ENCODE peak calls at places on chromosomes 7 and 10, in seven cellular contexts. Z is ovary; X is breast epithelium; K is cardiac muscle cell; I is IMR-90; R is Panc1; P is CD4-positive, alpha-beta T cell. U is an unnamed sample.

GRCh38 chr10:23035569-23035968 is 59.8 kb upstream of the MSRB2 start:
- DNase-seq in Z (no peak), X (no peak), K (peak; percentile 3), I (no peak), R (no peak), P (no peak), U (no peak)

GRCh38 chr7:111380945-111381344 is 181.3 kb downstream of the IMMP2L start:
- DNase-seq in Z (no peak), X (no peak), K (no peak), I (no peak), R (no peak), P (no peak), U (no peak)

GRCh38 chr10:54800677-54801480 is at the start of gene PCDH15:
- DNase-seq in Z (no peak), X (no peak), K (peak; percentile 24), I (no peak), R (peak; percentile 22), P (no peak), U (no peak)

GRCh38 chr10:129832582-129833249 is 131.4 kb downstream of the EBF3 start:
- DNase-seq in Z (no peak), X (no peak), K (no peak), I (no peak), R (no peak), P (no peak), U (no peak)

GRCh38 chr7:24576171-24577052 is 3.2 kb downstream of the PALS2 start:
- DNase-seq in Z (no peak), X (no peak), K (peak; percentile 87), I (peak; percentile 77), R (peak; percentile 53), P (no peak), U (no peak)

GRCh38 chr10:6532321-6532720 is 47.8 kb downstream of the PRKCQ start:
- DNase-seq in Z (no peak), X (no peak), K (no peak), I (no peak), R (no peak), P (no peak), U (no peak)

GRCh38 chr7:85104432-85105205 is 82.2 kb downstream of the SEMA3D start:
- DNase-seq in Z (no peak), X (no peak), K (peak; percentile 57), I (peak; percentile 33), R (no peak), P (no peak), U (no peak)

GRCh38 chr7:75054744-75055527 is 18.7 kb downstream of the RCC1L start:
- DNase-seq in Z (peak; percentile 67), X (no peak), K (peak; percentile 95), I (peak; percentile 95), R (no peak), P (no peak), U (peak; percentile 71)

GRCh38 chr7:133529861-133530260 is 277.0 kb downstream of the EXOC4 start:
- DNase-seq in Z (no peak), X (no peak), K (no peak), I (no peak), R (no peak), P (no peak), U (no peak)

GRCh38 chr10:123634221-123634620 is 31.9 kb upstream of the GPR26 start:
- DNase-seq in Z (no peak), X (no peak), K (no peak), I (no peak), R (no peak), P (no peak), U (no peak)

GRCh38 chr7:23490357-23491131 is 20.3 kb upstream of the IGF2BP3 start:
- DNase-seq in Z (peak; percentile 60), X (no peak), K (peak; percentile 55), I (no peak), R (no peak), P (peak; percentile 48), U (peak; percentile 68)

GRCh38 chr7:114759347-114760062 is 162.4 kb upstream of the MDFIC start:
- DNase-seq in Z (no peak), X (no peak), K (peak; percentile 1), I (peak; percentile 0), R (no peak), P (no peak), U (no peak)

DNA sequence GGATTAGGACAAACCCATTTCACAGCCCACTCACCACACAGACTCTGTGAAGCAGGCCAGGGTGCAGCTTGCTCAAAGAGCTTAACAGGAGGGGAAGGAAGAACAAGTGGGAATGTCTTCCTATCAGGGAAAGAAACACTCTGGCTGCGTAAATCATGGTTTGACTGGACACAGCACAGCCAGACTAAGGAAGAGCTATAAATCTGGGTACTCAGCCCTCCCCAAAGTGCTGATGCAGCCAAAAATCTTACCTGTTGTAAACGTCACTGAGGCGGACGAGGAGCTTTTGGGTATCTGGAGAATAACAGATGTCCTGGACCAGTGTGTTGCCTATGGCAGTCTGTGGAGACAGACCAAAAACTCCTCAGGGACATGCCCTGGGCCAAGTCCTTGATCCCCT is 43.2 kb upstream of the HNRNPH3 start:
- DNase-seq in Z (no peak), X (no peak), K (no peak), I (no peak), R (no peak), P (no peak), U (no peak)
- H3K27ac ChIP-seq in Z (no peak overlapping the region), X (no peak overlapping the region), K (no peak overlapping the region), I (no peak overlapping the region), R (no peak overlapping the region), P (no peak overlapping the region), U (no peak overlapping the region)

GRCh38 chr10:67884313-67884841 is at the start of gene SIRT1:
- DNase-seq in Z (peak; percentile 98), X (peak; percentile 96), K (peak; percentile 99), I (peak; percentile 90), R (peak; percentile 52), P (peak; percentile 89), U (peak; percentile 98)
- TF ChIP-seq CTCF in Z (no peak), X (peak; percentile 9), K (peak; percentile 3), I (no peak), R (no peak), P (no peak), U (no peak)

DNA sequence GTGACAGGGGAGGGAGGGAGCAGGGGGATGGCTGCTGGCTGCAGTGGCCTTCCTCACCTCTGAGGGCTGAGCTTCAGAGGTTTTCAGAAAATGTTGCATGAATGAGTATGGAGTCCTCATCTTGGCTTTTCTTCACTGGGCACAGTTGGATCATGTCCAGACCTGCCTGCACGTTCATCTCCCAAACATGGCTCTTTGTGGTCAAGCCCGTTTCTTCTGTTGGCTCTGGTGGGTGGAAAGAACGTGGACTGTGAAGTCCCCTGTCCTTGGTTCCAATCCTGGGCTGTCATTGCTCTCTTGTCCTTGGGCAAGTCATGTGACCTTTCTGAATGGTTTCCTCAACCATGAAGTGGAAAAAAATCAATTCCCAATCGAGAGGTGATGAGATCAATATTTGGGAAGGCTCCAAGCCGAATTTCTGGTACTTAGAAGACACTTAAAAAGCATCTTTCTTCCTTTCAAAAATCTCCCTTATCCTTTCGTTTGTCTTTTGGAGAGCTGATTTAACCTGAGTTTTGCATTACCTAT is 34.5 kb downstream of the TSPAN14 start:
- DNase-seq in Z (no peak), X (no peak), K (no peak), I (no peak), R (no peak), P (no peak), U (no peak)
- H3K27ac ChIP-seq in Z (no peak overlapping the region), X (peak overlapping the region; percentile 62), K (no peak overlapping the region), I (no peak overlapping the region), R (no peak overlapping the region), P (peak overlapping the region; percentile 84), U (no peak overlapping the region)

GRCh38 chr7:151869968-151870918 is 6.7 kb downstream of the PRKAG2 start:
- DNase-seq in Z (no peak), X (no peak), K (no peak), I (no peak), R (no peak), P (no peak), U (no peak)

GRCh38 chr7:151872531-151873401 is 4.1 kb downstream of the PRKAG2 start:
- DNase-seq in Z (no peak), X (no peak), K (no peak), I (no peak), R (no peak), P (no peak), U (no peak)

GRCh38 chr7:151871189-151871735 is 5.7 kb downstream of the PRKAG2 start:
- DNase-seq in Z (no peak), X (no peak), K (no peak), I (no peak), R (no peak), P (no peak), U (no peak)

GRCh38 chr7:151873402-151873965 is 3.4 kb downstream of the PRKAG2 start:
- DNase-seq in Z (peak; percentile 45), X (no peak), K (no peak), I (no peak), R (no peak), P (no peak), U (peak; percentile 56)

DNA sequence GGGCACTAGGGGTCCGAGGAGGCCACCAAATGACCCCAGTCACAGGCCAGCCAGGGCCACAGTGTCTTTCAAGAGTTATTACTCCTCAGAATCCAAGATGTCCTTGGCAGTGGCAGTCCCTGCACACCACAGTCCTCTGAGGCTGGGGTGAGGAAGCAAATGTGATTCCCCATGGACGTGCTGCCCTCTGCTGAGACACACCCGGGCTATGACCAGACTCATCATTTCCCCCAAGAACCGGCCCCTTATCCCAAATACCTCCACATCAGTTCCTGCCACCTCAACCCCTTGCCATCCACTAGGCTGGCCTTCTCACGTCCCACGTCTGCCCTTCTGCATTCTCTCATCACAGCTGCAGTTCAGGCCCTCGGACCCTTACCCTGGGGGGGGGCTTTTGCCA is 5.0 kb downstream of the PRKAG2 start:
- DNase-seq in Z (no peak), X (no peak), K (no peak), I (no peak), R (no peak), P (no peak), U (no peak)
- TF ChIP-seq CTCF in Z (no peak), X (no peak), K (no peak), I (no peak), R (no peak), P (no peak), U (no peak)

DNA sequence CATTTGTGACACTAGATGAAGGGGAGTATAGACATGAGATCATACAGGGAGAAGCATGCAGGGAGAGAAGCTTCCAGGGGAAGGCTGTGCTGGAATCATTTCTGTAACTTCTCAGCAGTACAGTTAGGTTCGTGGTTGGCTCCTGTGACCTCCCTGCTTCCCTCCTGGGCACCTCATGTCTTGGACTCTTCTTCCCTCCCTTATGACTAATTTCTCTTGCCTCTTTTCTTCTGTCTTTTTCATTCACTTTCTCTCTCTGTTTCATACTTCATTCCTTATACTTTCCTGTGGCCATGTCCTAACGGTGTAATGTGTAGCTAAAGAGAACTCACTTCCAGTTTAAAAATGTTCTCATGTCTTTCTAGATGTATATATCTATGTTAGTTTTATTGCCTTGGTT is 19.1 kb upstream of the HKDC1 start:
- DNase-seq in Z (no peak), X (no peak), K (peak; percentile 2), I (peak; percentile 47), R (no peak), P (no peak), U (no peak)
- H3K27ac ChIP-seq in Z (no peak overlapping the region), X (no peak overlapping the region), K (no peak overlapping the region), I (no peak overlapping the region), R (no peak overlapping the region), P (no peak overlapping the region), U (no peak overlapping the region)